ENCODE peak calls at places on chromosomes 13 and 19, in four cellular contexts. V, T, C and X are unnamed samples.

GRCh38 chr19:48501446-48501960 is 10.1 kb downstream of the LMTK3 start:
- DNase-seq in V (no peak), C (no peak), T (peak; percentile 33), X (no peak)

GRCh38 chr13:48235100-48235813 is 2.3 kb downstream of the ITM2B start:
- DNase-seq in T (peak; percentile 65), C (peak; percentile 44), V (peak; percentile 42), X (peak; percentile 85)

GRCh38 chr13:30045916-30046704 is 195.7 kb upstream of the UBL3 start:
- DNase-seq in C (no peak), T (no peak), V (peak; percentile 95), X (no peak)

GRCh38 chr13:23960566-23961156 is 63.4 kb upstream of the C1QTNF9B start:
- DNase-seq in C (no peak), T (no peak), V (no peak), X (no peak)

GRCh38 chr19:711224-711623 is 2.5 kb downstream of the PALM start:
- DNase-seq in V (no peak), C (no peak), T (no peak), X (no peak)

GRCh38 chr13:95921485-95921884 is 131.7 kb downstream of the UGGT2 start:
- DNase-seq in C (no peak), V (peak; percentile 22), T (no peak), X (no peak)

GRCh38 chr13:92963029-92963428 is 263.6 kb upstream of the GPC6 start:
- DNase-seq in C (no peak), V (peak; percentile 60), T (no peak), X (no peak)

GRCh38 chr13:77338329-77338728 is 11.4 kb upstream of the MYCBP2 start:
- DNase-seq in T (no peak), V (no peak), C (no peak), X (no peak)

GRCh38 chr13:93017493-93018112 is 209.0 kb upstream of the GPC6 start:
- DNase-seq in V (no peak), C (no peak), T (no peak), X (no peak)

GRCh38 chr13:50460366-50460765 is 383.1 kb downstream of the DLEU7 start:
- DNase-seq in T (no peak), V (no peak), C (no peak), X (no peak)

GRCh38 chr13:59345316-59345715 is 818.4 kb downstream of the DIAPH3 start:
- DNase-seq in T (peak; percentile 82), V (peak; percentile 0), C (no peak), X (peak; percentile 51)

GRCh38 chr19:51926784-51927741 is at the start of gene ZNF613:
- DNase-seq in C (peak; percentile 78), T (peak; percentile 94), V (peak; percentile 94), X (peak; percentile 76)

GRCh38 chr13:99067160-99067985 is 89.5 kb upstream of the DOCK9 start:
- DNase-seq in V (peak; percentile 92), T (no peak), C (no peak), X (no peak)

GRCh38 chr19:15022752-15023151 is 26.5 kb upstream of the CASP14 start:
- DNase-seq in C (no peak), T (no peak), V (no peak), X (no peak)

GRCh38 chr19:57305056-57305455 is 15.2 kb upstream of the ZNF543 start:
- DNase-seq in V (peak; percentile 69), T (no peak), C (no peak), X (no peak)

GRCh38 chr13:23980160-23980551 is 82.9 kb upstream of the C1QTNF9B start:
- DNase-seq in T (peak; percentile 97), C (peak; percentile 26), V (peak; percentile 84), X (peak; percentile 75)

GRCh38 chr13:40440990-40441820 is 225.2 kb downstream of the FOXO1 start:
- DNase-seq in C (peak; percentile 91), V (peak; percentile 29), T (peak; percentile 92), X (peak; percentile 21)

GRCh38 chr13:111534646-111535461 is 214.4 kb downstream of the TEX29 start:
- DNase-seq in V (no peak), T (no peak), C (no peak), X (no peak)

GRCh38 chr19:12656899-12657571 is 9.5 kb downstream of the MAN2B1 start:
- DNase-seq in C (no peak), T (no peak), V (no peak), X (no peak)

GRCh38 chr13:33057019-33057785 is 41.0 kb downstream of the KL start:
- DNase-seq in T (peak; percentile 69), V (no peak), C (no peak), X (peak; percentile 29)

GRCh38 chr19:855566-856120 is 3.5 kb downstream of the ELANE start:
- DNase-seq in T (peak; percentile 46), C (no peak), V (no peak), X (no peak)

GRCh38 chr13:62246581-62246980 is 830.9 kb upstream of the PCDH20 start:
- DNase-seq in C (no peak), V (peak; percentile 20), T (no peak), X (no peak)

GRCh38 chr19:51948979-51949378 is 21.7 kb downstream of the ZNF613 start:
- DNase-seq in V (peak; percentile 16), C (no peak), T (peak; percentile 83), X (peak; percentile 61)

GRCh38 chr13:37475966-37476365 is 122.6 kb downstream of the POSTN start:
- DNase-seq in T (no peak), V (peak; percentile 71), C (no peak), X (no peak)

GRCh38 chr13:21884965-21885567 is 214.2 kb downstream of the FGF9 start:
- DNase-seq in T (no peak), C (no peak), V (no peak), X (no peak)

GRCh38 chr13:43026262-43026661 is 2.9 kb downstream of the DNAJC15 start:
- DNase-seq in V (no peak), T (no peak), C (no peak), X (no peak)

GRCh38 chr19:49853852-49854849 is 3.2 kb downstream of the PTOV1 start:
- DNase-seq in C (no peak), V (no peak), T (peak; percentile 65), X (no peak)

GRCh38 chr19:16628984-16629691 is 1.1 kb upstream of the MED26 start:
- DNase-seq in C (peak; percentile 68), V (no peak), T (peak; percentile 73), X (peak; percentile 30)

GRCh38 chr13:102191951-102192461 is 209.8 kb downstream of the FGF14 start:
- DNase-seq in T (peak; percentile 30), C (no peak), V (peak; percentile 91), X (peak; percentile 26)

GRCh38 chr19:10554760-10555612 is 10.8 kb downstream of the KRI1 start:
- DNase-seq in C (no peak), T (peak; percentile 42), V (no peak), X (no peak)

GRCh38 chr13:90300015-90300414 is 1047.5 kb upstream of the MIR17HG start:
- DNase-seq in T (no peak), V (no peak), C (no peak), X (no peak)

DNA sequence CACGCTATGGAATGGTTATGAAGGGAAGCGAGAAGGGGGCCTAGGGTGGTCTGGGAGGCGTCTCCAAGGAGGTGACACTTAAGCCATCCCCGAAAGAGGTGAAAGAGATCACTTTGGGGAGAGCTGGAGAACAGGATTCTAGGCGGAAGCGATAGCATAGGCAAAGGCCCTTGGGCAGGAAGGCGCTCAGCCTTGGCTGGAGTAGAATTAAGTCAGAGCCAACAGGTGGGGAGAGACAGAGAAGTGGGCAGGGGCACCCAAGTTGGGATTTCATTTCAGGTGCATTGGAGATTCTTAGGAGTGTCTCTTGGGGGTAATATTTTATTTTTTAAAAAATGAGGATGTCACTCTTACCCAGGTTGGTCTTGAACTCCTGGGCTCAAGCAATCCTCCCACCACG is 9.6 kb downstream of the SNRPD2 start:
- DNase-seq in V (no peak), C (no peak), T (no peak), X (no peak)
- H3K4me3 ChIP-seq in V (no peak overlapping the region), C (peak overlapping the region; percentile 62), T (no peak overlapping the region), X (no peak overlapping the region)

GRCh38 chr19:18293642-18294466 is 12.4 kb upstream of the JUND start:
- DNase-seq in V (no peak), C (no peak), T (no peak), X (no peak)
- H3K4me1 ChIP-seq in V (peaks cover 35% of the 10 kb centered on the region), C (peaks cover 5% of the 10 kb centered on the region), T (peaks cover 2% of the 10 kb centered on the region), X (peaks cover 20% of the 10 kb centered on the region)

GRCh38 chr13:26482451-26483197 is 74.9 kb upstream of the WASF3 start:
- DNase-seq in T (no peak), V (peak; percentile 53), C (no peak), X (peak; percentile 65)
- H3K4me3 ChIP-seq in T (no peak overlapping the region), V (no peak overlapping the region), C (peak overlapping the region; percentile 20), X (peak overlapping the region; percentile 48)

DNA sequence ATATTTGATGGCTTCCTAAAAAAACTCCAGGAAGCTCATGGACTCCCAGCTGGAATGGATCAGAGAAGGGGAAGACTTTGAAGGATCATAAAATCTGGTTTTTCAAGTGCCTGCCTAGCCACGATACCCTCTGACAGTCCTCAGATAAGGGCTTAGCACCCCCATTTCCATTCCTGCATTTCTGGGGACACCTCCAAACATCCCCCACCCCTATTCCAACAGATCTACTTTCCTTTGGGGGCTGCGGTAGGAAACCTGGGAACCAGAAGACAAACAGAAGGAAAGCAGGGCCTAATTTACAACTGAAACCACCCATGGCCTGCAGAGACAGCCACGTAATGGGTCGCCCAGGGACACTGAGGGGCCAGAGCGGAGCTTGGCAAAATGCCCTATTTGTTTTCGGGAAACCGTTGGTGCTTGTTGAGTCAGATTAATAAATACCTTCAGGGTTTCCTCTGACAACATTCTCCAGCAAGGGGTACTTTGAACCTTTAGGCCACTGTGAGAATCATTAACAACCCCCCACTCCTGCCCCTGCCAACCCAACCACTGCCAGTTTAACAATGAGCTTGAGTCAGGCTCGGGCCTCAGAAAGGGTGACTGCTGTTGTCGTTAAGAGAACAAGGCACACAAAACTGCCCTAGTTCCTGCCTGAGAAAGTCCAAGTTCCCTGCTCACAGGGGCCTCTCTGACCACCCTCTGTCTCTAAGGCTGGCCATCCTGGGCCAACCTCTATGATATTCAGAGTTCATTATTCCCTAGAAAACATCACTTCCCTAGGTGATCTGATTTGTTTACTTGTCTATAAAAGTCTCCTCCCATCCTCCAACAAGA is 23.5 kb downstream of the RHPN2 start:
- DNase-seq in V (peak; percentile 25), C (no peak), T (no peak), X (no peak)
- H3K4me1 ChIP-seq in V (peaks cover 4% of the 10 kb centered on the region), C (no peaks in the 10 kb centered on the region), T (no peaks in the 10 kb centered on the region), X (no peaks in the 10 kb centered on the region)

GRCh38 chr19:13797058-13797440 is 1.8 kb downstream of the ZSWIM4 start:
- DNase-seq in V (no peak), C (no peak), T (no peak), X (no peak)
- H3K4me3 ChIP-seq in V (peak overlapping the region; percentile 80), C (no peak overlapping the region), T (no peak overlapping the region), X (no peak overlapping the region)

GRCh38 chr13:110458594-110459365 is 102.7 kb downstream of the RAB20 start:
- DNase-seq in C (no peak), V (no peak), T (no peak), X (no peak)

GRCh38 chr13:110463876-110464510 is 97.5 kb downstream of the RAB20 start:
- DNase-seq in V (peak; percentile 12), T (no peak), C (no peak), X (no peak)

GRCh38 chr13:110465696-110466095 is 95.8 kb downstream of the RAB20 start:
- DNase-seq in V (no peak), T (no peak), C (no peak), X (no peak)

GRCh38 chr13:110464547-110465343 is 96.8 kb downstream of the RAB20 start:
- DNase-seq in C (no peak), T (no peak), V (no peak), X (no peak)

DNA sequence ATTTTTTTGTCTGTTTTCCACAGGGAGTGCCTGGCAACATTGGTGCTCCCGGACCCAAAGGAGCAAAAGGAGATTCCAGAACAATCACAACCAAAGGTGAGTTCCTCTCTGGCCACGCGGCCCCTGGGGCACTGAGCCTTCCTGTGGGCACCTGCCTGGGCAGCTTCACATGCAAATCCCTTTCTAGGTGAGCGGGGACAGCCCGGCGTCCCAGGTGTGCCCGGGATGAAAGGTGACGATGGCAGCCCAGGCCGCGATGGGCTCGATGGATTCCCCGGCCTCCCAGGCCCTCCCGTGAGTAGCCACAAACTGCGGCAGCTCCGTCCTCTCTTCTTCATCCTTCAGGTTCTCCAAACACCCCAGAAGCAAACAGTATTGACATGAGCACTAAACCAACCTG is 99.4 kb downstream of the RAB20 start:
- DNase-seq in V (no peak), C (no peak), T (no peak), X (no peak)
- H3K4me1 ChIP-seq in V (no peaks in the 10 kb centered on the region), C (no peaks in the 10 kb centered on the region), T (no peaks in the 10 kb centered on the region), X (no peaks in the 10 kb centered on the region)